ENCODE peak calls at places on chromosomes 13 and 19, in ten cellular contexts. One of them, this sample, is unnamed.

GRCh38 chr13:108917581-108917980 is 288.2 kb downstream of the MYO16 start:
- DNase-seq in lower leg skin: no peak
- DNase-seq in cardiac fibroblast: peak; percentile 66
- DNase-seq in IMR-90: peak; percentile 37
- DNase-seq in AG09309: peak; percentile 37
- DNase-seq in breast epithelium: no peak
- DNase-seq in brain microvascular endothelial cell: peak; percentile 43
- DNase-seq in kidney: no peak
- DNase-seq in bronchial epithelial cell: no peak
- DNase-seq in AG10803: peak; percentile 83
- DNase-seq in this sample: no peak

GRCh38 chr19:29121684-29122083 is 91.3 kb downstream of the UQCRFS1 start:
- DNase-seq in IMR-90: no peak
- DNase-seq in lower leg skin: no peak
- DNase-seq in kidney: no peak
- DNase-seq in AG09309: no peak
- DNase-seq in bronchial epithelial cell: no peak
- DNase-seq in breast epithelium: no peak
- DNase-seq in brain microvascular endothelial cell: no peak
- DNase-seq in AG10803: peak; percentile 27
- DNase-seq in cardiac fibroblast: no peak
- DNase-seq in this sample: no peak

GRCh38 chr13:112320303-112320702 is 55.9 kb upstream of the SPACA7 start:
- DNase-seq in AG09309: no peak
- DNase-seq in breast epithelium: no peak
- DNase-seq in lower leg skin: no peak
- DNase-seq in brain microvascular endothelial cell: no peak
- DNase-seq in AG10803: no peak
- DNase-seq in bronchial epithelial cell: no peak
- DNase-seq in kidney: no peak
- DNase-seq in IMR-90: no peak
- DNase-seq in cardiac fibroblast: no peak
- DNase-seq in this sample: no peak

GRCh38 chr13:58341318-58341717 is 709.8 kb downstream of the PCDH17 start:
- DNase-seq in cardiac fibroblast: no peak
- DNase-seq in breast epithelium: no peak
- DNase-seq in AG10803: no peak
- DNase-seq in bronchial epithelial cell: no peak
- DNase-seq in brain microvascular endothelial cell: no peak
- DNase-seq in IMR-90: no peak
- DNase-seq in lower leg skin: no peak
- DNase-seq in kidney: no peak
- DNase-seq in AG09309: no peak
- DNase-seq in this sample: no peak

GRCh38 chr19:42150940-42151339 is 18.7 kb upstream of the POU2F2 start:
- DNase-seq in lower leg skin: no peak
- DNase-seq in cardiac fibroblast: no peak
- DNase-seq in IMR-90: no peak
- DNase-seq in bronchial epithelial cell: no peak
- DNase-seq in AG10803: no peak
- DNase-seq in AG09309: no peak
- DNase-seq in brain microvascular endothelial cell: no peak
- DNase-seq in breast epithelium: no peak
- DNase-seq in kidney: no peak
- DNase-seq in this sample: no peak

GRCh38 chr13:110254751-110255553 is 52.0 kb downstream of the COL4A1 start:
- DNase-seq in IMR-90: peak; percentile 50
- DNase-seq in lower leg skin: peak; percentile 64
- DNase-seq in cardiac fibroblast: no peak
- DNase-seq in AG10803: no peak
- DNase-seq in brain microvascular endothelial cell: no peak
- DNase-seq in AG09309: no peak
- DNase-seq in kidney: no peak
- DNase-seq in bronchial epithelial cell: no peak
- DNase-seq in breast epithelium: no peak
- DNase-seq in this sample: no peak

GRCh38 chr13:110924639-110924934 is 9.7 kb upstream of the ANKRD10 start:
- DNase-seq in kidney: no peak
- DNase-seq in IMR-90: no peak
- DNase-seq in AG09309: no peak
- DNase-seq in lower leg skin: no peak
- DNase-seq in brain microvascular endothelial cell: no peak
- DNase-seq in bronchial epithelial cell: no peak
- DNase-seq in breast epithelium: no peak
- DNase-seq in cardiac fibroblast: no peak
- DNase-seq in AG10803: no peak
- DNase-seq in this sample: no peak

GRCh38 chr19:54609356-54609791 is 15.9 kb downstream of the LILRA1 start:
- DNase-seq in cardiac fibroblast: no peak
- DNase-seq in IMR-90: no peak
- DNase-seq in lower leg skin: peak; percentile 52
- DNase-seq in breast epithelium: no peak
- DNase-seq in bronchial epithelial cell: no peak
- DNase-seq in kidney: peak; percentile 52
- DNase-seq in AG10803: no peak
- DNase-seq in brain microvascular endothelial cell: no peak
- DNase-seq in AG09309: no peak
- DNase-seq in this sample: no peak

GRCh38 chr13:110185696-110186095 is 121.3 kb downstream of the COL4A1 start:
- DNase-seq in bronchial epithelial cell: no peak
- DNase-seq in AG10803: peak; percentile 62
- DNase-seq in lower leg skin: no peak
- DNase-seq in cardiac fibroblast: no peak
- DNase-seq in brain microvascular endothelial cell: peak; percentile 92
- DNase-seq in AG09309: peak; percentile 81
- DNase-seq in breast epithelium: no peak
- DNase-seq in kidney: no peak
- DNase-seq in IMR-90: peak; percentile 17
- DNase-seq in this sample: no peak

GRCh38 chr19:19627716-19628498 is at the start of gene LPAR2:
- DNase-seq in cardiac fibroblast: no peak
- DNase-seq in IMR-90: no peak
- DNase-seq in bronchial epithelial cell: no peak
- DNase-seq in brain microvascular endothelial cell: no peak
- DNase-seq in breast epithelium: peak; percentile 50
- DNase-seq in kidney: peak; percentile 87
- DNase-seq in AG09309: no peak
- DNase-seq in AG10803: no peak
- DNase-seq in lower leg skin: no peak
- DNase-seq in this sample: peak; percentile 60
- H3K4me3 ChIP-seq in cardiac fibroblast: peak within 1 kb of the TSS; percentile 37
- H3K4me3 ChIP-seq in IMR-90: no peak within 1 kb of the TSS
- H3K4me3 ChIP-seq in bronchial epithelial cell: peak within 1 kb of the TSS; percentile 66
- H3K4me3 ChIP-seq in brain microvascular endothelial cell: peak within 1 kb of the TSS; percentile 45
- H3K4me3 ChIP-seq in breast epithelium: peak within 1 kb of the TSS; percentile 65
- H3K4me3 ChIP-seq in kidney: peak within 1 kb of the TSS; percentile 44
- H3K4me3 ChIP-seq in AG09309: no peak within 1 kb of the TSS
- H3K4me3 ChIP-seq in AG10803: peak within 1 kb of the TSS; percentile 33
- H3K4me3 ChIP-seq in lower leg skin: peak within 1 kb of the TSS; percentile 29
- H3K4me3 ChIP-seq in this sample: peak within 1 kb of the TSS; percentile 55

GRCh38 chr19:5826531-5827341 is 12.8 kb downstream of the FUT6 start:
- DNase-seq in cardiac fibroblast: peak; percentile 47
- DNase-seq in AG09309: no peak
- DNase-seq in breast epithelium: peak; percentile 49
- DNase-seq in AG10803: peak; percentile 29
- DNase-seq in bronchial epithelial cell: peak; percentile 25
- DNase-seq in IMR-90: no peak
- DNase-seq in brain microvascular endothelial cell: no peak
- DNase-seq in kidney: peak; percentile 93
- DNase-seq in lower leg skin: peak; percentile 90
- DNase-seq in this sample: peak; percentile 45
- TF ChIP-seq CTCF in cardiac fibroblast: peak; percentile 8
- TF ChIP-seq CTCF in AG09309: no peak
- TF ChIP-seq CTCF in breast epithelium: no peak
- TF ChIP-seq CTCF in AG10803: peak; percentile 15
- TF ChIP-seq CTCF in bronchial epithelial cell: peak; percentile 61
- TF ChIP-seq CTCF in IMR-90: peak; percentile 15
- TF ChIP-seq CTCF in brain microvascular endothelial cell: no peak
- TF ChIP-seq CTCF in kidney: peak; percentile 29
- TF ChIP-seq CTCF in lower leg skin: no peak
- TF ChIP-seq CTCF in this sample: peak; percentile 46

GRCh38 chr13:44575035-44575434 is 1.1 kb downstream of the TSC22D1 start:
- DNase-seq in cardiac fibroblast: no peak
- DNase-seq in breast epithelium: no peak
- DNase-seq in brain microvascular endothelial cell: no peak
- DNase-seq in lower leg skin: no peak
- DNase-seq in AG09309: no peak
- DNase-seq in IMR-90: no peak
- DNase-seq in kidney: no peak
- DNase-seq in AG10803: no peak
- DNase-seq in bronchial epithelial cell: peak; percentile 28
- DNase-seq in this sample: peak; percentile 30

GRCh38 chr13:44575741-44576395 is at the start of gene TSC22D1:
- DNase-seq in cardiac fibroblast: peak; percentile 66
- DNase-seq in lower leg skin: peak; percentile 90
- DNase-seq in bronchial epithelial cell: peak; percentile 12
- DNase-seq in kidney: peak; percentile 85
- DNase-seq in IMR-90: peak; percentile 56
- DNase-seq in brain microvascular endothelial cell: peak; percentile 45
- DNase-seq in AG10803: peak; percentile 53
- DNase-seq in breast epithelium: no peak
- DNase-seq in AG09309: peak; percentile 17
- DNase-seq in this sample: peak; percentile 42

GRCh38 chr13:44574466-44574855 is 1.7 kb downstream of the TSC22D1 start:
- DNase-seq in brain microvascular endothelial cell: no peak
- DNase-seq in AG10803: no peak
- DNase-seq in IMR-90: peak; percentile 36
- DNase-seq in AG09309: no peak
- DNase-seq in kidney: no peak
- DNase-seq in lower leg skin: no peak
- DNase-seq in cardiac fibroblast: peak; percentile 19
- DNase-seq in bronchial epithelial cell: peak; percentile 26
- DNase-seq in breast epithelium: no peak
- DNase-seq in this sample: no peak

GRCh38 chr13:44573790-44574465 is 2.2 kb downstream of the TSC22D1 start:
- DNase-seq in breast epithelium: no peak
- DNase-seq in bronchial epithelial cell: peak; percentile 46
- DNase-seq in lower leg skin: no peak
- DNase-seq in AG09309: peak; percentile 62
- DNase-seq in AG10803: peak; percentile 67
- DNase-seq in kidney: no peak
- DNase-seq in brain microvascular endothelial cell: peak; percentile 65
- DNase-seq in cardiac fibroblast: peak; percentile 66
- DNase-seq in IMR-90: peak; percentile 67
- DNase-seq in this sample: peak; percentile 64

DNA sequence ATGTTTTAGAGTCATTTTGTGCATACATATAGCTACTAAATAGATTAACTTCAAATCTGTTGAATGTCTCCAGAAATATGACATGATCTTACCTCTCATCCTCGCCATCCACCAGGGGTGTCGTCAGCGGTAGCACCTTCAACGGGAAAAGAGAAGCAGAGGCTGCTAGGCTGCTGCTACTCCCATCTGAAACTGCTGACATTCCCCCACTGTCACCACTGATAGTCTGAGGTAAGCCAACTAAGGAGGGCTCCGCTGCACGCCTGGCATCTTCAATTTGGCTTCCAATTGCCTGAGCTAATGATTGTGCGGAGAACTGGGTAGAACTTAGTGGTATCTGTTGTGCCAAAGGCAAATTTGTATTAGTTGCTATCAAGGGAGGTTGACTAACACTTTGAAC is 3.1 kb downstream of the TSC22D1 start:
- DNase-seq in AG09309: no peak
- DNase-seq in brain microvascular endothelial cell: no peak
- DNase-seq in lower leg skin: no peak
- DNase-seq in AG10803: no peak
- DNase-seq in breast epithelium: no peak
- DNase-seq in cardiac fibroblast: no peak
- DNase-seq in kidney: no peak
- DNase-seq in bronchial epithelial cell: no peak
- DNase-seq in IMR-90: no peak
- DNase-seq in this sample: no peak
- H3K4me3 ChIP-seq in AG09309: peak overlapping the region; percentile 66
- H3K4me3 ChIP-seq in brain microvascular endothelial cell: peak overlapping the region; percentile 87
- H3K4me3 ChIP-seq in lower leg skin: no peak overlapping the region
- H3K4me3 ChIP-seq in AG10803: peak overlapping the region; percentile 77
- H3K4me3 ChIP-seq in breast epithelium: no peak overlapping the region
- H3K4me3 ChIP-seq in cardiac fibroblast: peak overlapping the region; percentile 33
- H3K4me3 ChIP-seq in kidney: peak overlapping the region; percentile 85
- H3K4me3 ChIP-seq in bronchial epithelial cell: no peak overlapping the region
- H3K4me3 ChIP-seq in IMR-90: peak overlapping the region; percentile 43
- H3K4me3 ChIP-seq in this sample: no peak overlapping the region

GRCh38 chr13:113470073-113470472 is 16.8 kb upstream of the ADPRHL1 start:
- DNase-seq in brain microvascular endothelial cell: no peak
- DNase-seq in kidney: no peak
- DNase-seq in lower leg skin: peak; percentile 74
- DNase-seq in bronchial epithelial cell: no peak
- DNase-seq in AG09309: no peak
- DNase-seq in breast epithelium: no peak
- DNase-seq in IMR-90: no peak
- DNase-seq in AG10803: no peak
- DNase-seq in cardiac fibroblast: no peak
- DNase-seq in this sample: no peak

GRCh38 chr13:113474179-113474578 is 16.3 kb downstream of the DCUN1D2 start:
- DNase-seq in bronchial epithelial cell: no peak
- DNase-seq in IMR-90: peak; percentile 91
- DNase-seq in brain microvascular endothelial cell: peak; percentile 67
- DNase-seq in AG09309: no peak
- DNase-seq in kidney: peak; percentile 80
- DNase-seq in cardiac fibroblast: peak; percentile 88
- DNase-seq in AG10803: peak; percentile 86
- DNase-seq in breast epithelium: peak; percentile 40
- DNase-seq in lower leg skin: peak; percentile 83
- DNase-seq in this sample: peak; percentile 67

GRCh38 chr13:113471844-113472243 is 18.6 kb upstream of the ADPRHL1 start:
- DNase-seq in AG09309: no peak
- DNase-seq in brain microvascular endothelial cell: no peak
- DNase-seq in lower leg skin: peak; percentile 60
- DNase-seq in bronchial epithelial cell: no peak
- DNase-seq in IMR-90: no peak
- DNase-seq in breast epithelium: no peak
- DNase-seq in cardiac fibroblast: no peak
- DNase-seq in AG10803: no peak
- DNase-seq in kidney: no peak
- DNase-seq in this sample: no peak

GRCh38 chr13:113475280-113475679 is 15.2 kb downstream of the DCUN1D2 start:
- DNase-seq in AG09309: no peak
- DNase-seq in kidney: no peak
- DNase-seq in breast epithelium: no peak
- DNase-seq in bronchial epithelial cell: no peak
- DNase-seq in AG10803: no peak
- DNase-seq in cardiac fibroblast: no peak
- DNase-seq in brain microvascular endothelial cell: no peak
- DNase-seq in lower leg skin: peak; percentile 28
- DNase-seq in IMR-90: no peak
- DNase-seq in this sample: no peak

DNA sequence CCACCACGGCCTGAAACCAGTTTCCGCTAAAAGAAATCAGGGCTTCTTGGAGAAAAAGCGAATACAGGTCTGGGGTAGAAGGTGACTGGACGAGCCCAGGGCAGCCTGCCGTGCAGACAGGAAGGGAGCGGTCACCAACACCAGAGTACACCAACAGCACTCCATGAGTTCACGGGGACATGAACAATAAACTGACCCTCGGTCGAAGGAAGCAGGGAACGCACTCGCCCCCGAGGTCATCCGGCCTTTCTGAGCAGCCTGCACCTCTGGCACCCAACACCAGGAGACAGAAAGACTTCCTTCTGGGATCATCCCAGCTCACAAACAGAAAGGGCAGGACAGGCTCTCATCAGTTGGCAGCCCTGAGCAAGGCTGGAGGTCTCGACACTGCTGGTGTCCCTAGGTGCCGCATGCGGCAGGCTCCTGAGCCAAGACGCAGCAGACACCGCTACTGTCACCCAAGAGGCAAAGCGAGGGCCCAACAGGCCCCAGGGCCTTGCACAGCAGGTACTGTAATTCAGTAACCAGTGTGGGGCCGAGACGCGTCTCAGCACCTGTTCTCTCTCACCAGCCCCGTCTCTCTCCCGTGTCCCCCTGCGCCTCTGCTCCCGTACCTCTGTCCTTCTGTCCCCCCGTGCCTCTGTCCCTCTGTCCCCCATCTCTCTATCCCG is 18.0 kb downstream of the DCUN1D2 start:
- DNase-seq in AG10803: no peak
- DNase-seq in IMR-90: no peak
- DNase-seq in brain microvascular endothelial cell: no peak
- DNase-seq in AG09309: no peak
- DNase-seq in cardiac fibroblast: no peak
- DNase-seq in kidney: no peak
- DNase-seq in lower leg skin: peak; percentile 84
- DNase-seq in bronchial epithelial cell: no peak
- DNase-seq in breast epithelium: no peak
- DNase-seq in this sample: no peak
- TF ChIP-seq CTCF in AG10803: no peak
- TF ChIP-seq CTCF in IMR-90: no peak
- TF ChIP-seq CTCF in brain microvascular endothelial cell: no peak
- TF ChIP-seq CTCF in AG09309: no peak
- TF ChIP-seq CTCF in cardiac fibroblast: no peak
- TF ChIP-seq CTCF in kidney: no peak
- TF ChIP-seq CTCF in lower leg skin: no peak
- TF ChIP-seq CTCF in bronchial epithelial cell: no peak
- TF ChIP-seq CTCF in breast epithelium: no peak
- TF ChIP-seq CTCF in this sample: no peak

This sample was measured in epithelial cell of esophagus.